ENCODE peak calls at places on chromosomes 13 and 19, in four cellular contexts. P is renal cortical epithelial cell, M is MV-4-11, B is NCI-H1417. G is an unnamed sample.

GRCh38 chr13:23949200-23949599 is 51.9 kb upstream of the C1QTNF9B start:
- DNase-seq in M (no peak), P (no peak), B (no peak), G (no peak)

GRCh38 chr13:28204690-28205443 is 66.5 kb downstream of the PAN3 start:
- DNase-seq in P (no peak), B (no peak), M (no peak), G (no peak)

GRCh38 chr13:77876176-77876575 is 42.5 kb downstream of the EDNRB start:
- DNase-seq in P (no peak), M (no peak), B (no peak), G (no peak)

GRCh38 chr19:18319591-18320135 is 3.2 kb downstream of the LSM4 start:
- DNase-seq in P (no peak), B (no peak), M (no peak), G (no peak)

GRCh38 chr13:75480691-75481175 is 1.2 kb downstream of the TBC1D4 start:
- DNase-seq in M (no peak), B (peak), P (peak), G (peak)

GRCh38 chr13:32938907-32939306 is 77.3 kb upstream of the KL start:
- DNase-seq in B (no peak), M (no peak), P (peak), G (no peak)

GRCh38 chr13:107203146-107203847 is 635.4 kb upstream of the ARGLU1 start:
- DNase-seq in P (peak), B (no peak), M (no peak), G (no peak)

GRCh38 chr19:55454787-55455243 is 6.6 kb downstream of the ISOC2 start:
- DNase-seq in P (no peak), B (peak), M (peak), G (no peak)

GRCh38 chr13:94464771-94465170 is 14.7 kb downstream of the DCT start:
- DNase-seq in M (no peak), P (no peak), B (no peak), G (no peak)

GRCh38 chr13:50400930-50401553 is 385.8 kb downstream of the KCNRG start:
- DNase-seq in P (peak), B (no peak), M (no peak), G (no peak)

GRCh38 chr19:11984986-11985385 is 20.1 kb downstream of the ZNF763 start:
- DNase-seq in M (no peak), B (no peak), P (no peak), G (no peak)

GRCh38 chr13:94305934-94306333 is 173.5 kb downstream of the DCT start:
- DNase-seq in P (no peak), B (no peak), M (no peak), G (no peak)

GRCh38 chr19:19040417-19040816 is 7.0 kb downstream of the ARMC6 start:
- DNase-seq in M (no peak), P (peak), B (no peak), G (no peak)

GRCh38 chr13:98556417-98556816 is 20.5 kb downstream of the STK24 start:
- DNase-seq in B (no peak), P (no peak), M (no peak), G (no peak)

GRCh38 chr19:12284226-12284625 is 10.5 kb downstream of the ZNF44 start:
- DNase-seq in P (no peak), M (no peak), B (no peak), G (no peak)

GRCh38 chr13:46961719-46962118 is 64.9 kb upstream of the HTR2A start:
- DNase-seq in P (peak), B (no peak), M (peak), G (peak)

GRCh38 chr13:99909836-99910619 is 61.5 kb downstream of the ZIC5 start:
- DNase-seq in M (no peak), P (no peak), B (no peak), G (no peak)

GRCh38 chr13:37682496-37682895 is 83.9 kb upstream of the POSTN start:
- DNase-seq in M (no peak), P (no peak), B (no peak), G (no peak)

GRCh38 chr19:1942934-1943555 is 2.1 kb downstream of the CSNK1G2 start:
- DNase-seq in M (peak), B (no peak), P (no peak), G (no peak)

GRCh38 chr19:38564981-38565685 is 52.6 kb downstream of the MAP4K1 start:
- DNase-seq in B (no peak), M (no peak), P (no peak), G (no peak)

GRCh38 chr13:113187263-113187669 is 21.2 kb downstream of the PCID2 start:
- DNase-seq in M (peak), P (peak), B (peak), G (peak)

GRCh38 chr13:32309812-32310706 is 5.1 kb downstream of the ZAR1L start:
- DNase-seq in B (peak), M (peak), P (peak), G (peak)

GRCh38 chr13:40993119-40993518 is 26.0 kb downstream of the ELF1 start:
- DNase-seq in B (no peak), M (no peak), P (no peak), G (no peak)

GRCh38 chr19:2360876-2361232 is 789 bp downstream of the TMPRSS9 start:
- DNase-seq in M (no peak), P (no peak), B (no peak), G (no peak)

GRCh38 chr13:97386832-97387486 is 47.0 kb upstream of the RAP2A start:
- DNase-seq in B (no peak), P (no peak), M (peak), G (no peak)

GRCh38 chr13:95660981-95661581 is 15.9 kb upstream of the DNAJC3 start:
- DNase-seq in P (peak), M (peak), B (peak), G (peak)

GRCh38 chr19:4744451-4745170 is 21.0 kb upstream of the DPP9 start:
- DNase-seq in B (no peak), P (peak), M (peak), G (no peak)

GRCh38 chr19:10290439-10290875 is 705 bp downstream of the ICAM5 start:
- DNase-seq in M (no peak), B (no peak), P (no peak), G (no peak)

GRCh38 chr13:110307697-110308376 is 753 bp downstream of the COL4A2 start:
- DNase-seq in B (no peak), P (no peak), M (no peak), G (peak)

GRCh38 chr13:34878354-34878753 is 63.7 kb upstream of the NBEA start:
- DNase-seq in P (no peak), B (no peak), M (no peak), G (no peak)

GRCh38 chr13:78194904-78195639 is 276.4 kb upstream of the EDNRB start:
- DNase-seq in B (no peak), M (no peak), P (peak), G (no peak)

GRCh38 chr13:68199271-68199670 is 969.1 kb upstream of the PCDH9 start:
- DNase-seq in P (no peak), B (no peak), M (no peak), G (no peak)

GRCh38 chr13:86792153-86792651 is 879.0 kb upstream of the SLITRK5 start:
- DNase-seq in P (no peak), B (no peak), M (no peak), G (no peak)

GRCh38 chr19:2540646-2541454 is 64.9 kb downstream of the GADD45B start:
- DNase-seq in B (no peak), M (no peak), P (peak), G (peak)

G was measured in Caki2.